ENCODE peak calls at places on chromosomes 12 and 14, in nine cellular contexts. E is RCC 7860; Z is H54; G is NCI-H2029 treated with DMSO at 0.1 percent for 48 hours; P is sciatic nerve; F is T-helper 9 cell; I is Right ventricle myocardium superior; H is stimulated activated CD4-positive, alpha-beta T cell treated with anti-CD3 and anti-CD28 coated beads, Interleukin-4, amount 100 ng/mL, for 24 hours; Q is activated CD4-positive, CD25-positive, alpha-beta regulatory T cell. M is an unnamed sample.

GRCh38 chr12:12735301-12735700 is 18.1 kb downstream of the CDKN1B start:
- DNase-seq in H (no peak), E (peak), Z (no peak), F (no peak), G (no peak), P (no peak), I (no peak), Q (no peak), M (no peak)

GRCh38 chr14:102835959-102836358 is 58.7 kb downstream of the TRAF3 start:
- DNase-seq in E (no peak), H (no peak), G (no peak), P (no peak), Q (no peak), I (no peak), Z (no peak), F (no peak), M (no peak)

GRCh38 chr14:51394391-51394790 is 154.3 kb downstream of the TMX1 start:
- DNase-seq in F (no peak), I (no peak), Q (no peak), Z (no peak), P (no peak), E (no peak), H (no peak), G (no peak), M (no peak)

GRCh38 chr12:108828774-108829173 is 28.6 kb downstream of the SSH1 start:
- DNase-seq in E (no peak), G (no peak), I (no peak), Z (peak), P (no peak), Q (no peak), F (no peak), H (no peak), M (no peak)

GRCh38 chr12:3536096-3536875 is 45.3 kb downstream of the PRMT8 start:
- DNase-seq in P (no peak), G (no peak), E (no peak), I (no peak), Q (no peak), F (no peak), Z (no peak), H (no peak), M (peak)

GRCh38 chr12:125142601-125143000 is 77.4 kb downstream of the AACS start:
- DNase-seq in E (no peak), Z (no peak), Q (no peak), P (no peak), H (no peak), G (no peak), I (no peak), F (no peak), M (no peak)

GRCh38 chr14:64760146-64760755 is 56.0 kb downstream of the PLEKHG3 start:
- DNase-seq in Z (peak), E (no peak), H (peak), G (no peak), F (peak), Q (no peak), P (no peak), I (peak), M (no peak)

GRCh38 chr12:28222081-28222700 is 31.9 kb downstream of the CCDC91 start:
- DNase-seq in E (no peak), G (no peak), H (peak), F (peak), Q (no peak), Z (no peak), I (no peak), P (no peak), M (no peak)

GRCh38 chr14:99821519-99822165 is 28.4 kb downstream of the EML1 start:
- DNase-seq in I (no peak), P (no peak), H (no peak), F (no peak), E (peak), Z (peak), G (peak), Q (no peak), M (no peak)

GRCh38 chr12:120971299-120972180 is 6.8 kb upstream of the HNF1A start:
- DNase-seq in I (no peak), P (no peak), Z (peak), F (no peak), G (peak), E (peak), Q (no peak), H (peak), M (no peak)

GRCh38 chr12:67813509-67813908 is 165.0 kb downstream of the DYRK2 start:
- DNase-seq in I (no peak), P (no peak), Z (no peak), G (no peak), Q (no peak), E (no peak), F (no peak), H (no peak), M (no peak)

GRCh38 chr14:102949062-102949800 is 26.8 kb downstream of the AMN start:
- DNase-seq in P (no peak), Z (no peak), I (peak), E (no peak), F (no peak), Q (no peak), H (peak), G (peak), M (no peak)

GRCh38 chr12:106455100-106455499 is 97.6 kb downstream of the POLR3B start:
- DNase-seq in F (no peak), I (no peak), E (no peak), H (no peak), Z (no peak), Q (no peak), P (no peak), G (no peak), M (no peak)

GRCh38 chr14:104426771-104427125 is 152.8 kb upstream of the C14orf180 start:
- DNase-seq in P (no peak), F (no peak), H (no peak), Q (no peak), Z (no peak), G (no peak), I (no peak), E (no peak), M (no peak)

GRCh38 chr14:102323102-102323501 is 3.6 kb downstream of the ZNF839 start:
- DNase-seq in P (peak), E (peak), Q (no peak), F (no peak), G (no peak), I (peak), H (peak), Z (peak), M (no peak)

GRCh38 chr14:99327458-99328250 is 55.7 kb upstream of the BCL11B start:
- DNase-seq in P (peak), F (no peak), Z (no peak), I (no peak), G (no peak), H (no peak), E (no peak), Q (no peak), M (peak)

GRCh38 chr14:103123634-103124500 is 606 bp downstream of the TNFAIP2 start:
- DNase-seq in P (peak), I (peak), Z (peak), F (no peak), E (peak), H (no peak), G (no peak), Q (no peak), M (no peak)

GRCh38 chr14:75845136-75845804 is 136.5 kb downstream of the TGFB3 start:
- DNase-seq in G (no peak), E (no peak), P (no peak), I (no peak), Z (no peak), Q (no peak), H (no peak), F (no peak), M (no peak)

GRCh38 chr12:108975024-108975593 is 45.8 kb downstream of the SVOP start:
- DNase-seq in H (no peak), G (no peak), P (no peak), I (no peak), Z (no peak), E (no peak), F (no peak), Q (no peak), M (no peak)

GRCh38 chr14:74577247-74577947 is 34.6 kb downstream of the LTBP2 start:
- DNase-seq in G (no peak), F (no peak), Z (no peak), I (peak), Q (no peak), H (no peak), P (no peak), E (no peak), M (no peak)

GRCh38 chr12:103852498-103852992 is 11.5 kb upstream of the NT5DC3 start:
- DNase-seq in G (peak), Q (no peak), F (no peak), I (no peak), Z (no peak), H (no peak), E (peak), P (no peak), M (no peak)

GRCh38 chr12:8590842-8591545 is 21.7 kb downstream of the AICDA start:
- DNase-seq in Q (no peak), I (no peak), E (no peak), P (no peak), G (no peak), F (no peak), Z (no peak), H (no peak), M (no peak)

GRCh38 chr12:25521625-25522256 is 31.3 kb downstream of the LMNTD1 start:
- DNase-seq in P (no peak), I (no peak), H (no peak), E (no peak), Z (no peak), G (no peak), F (no peak), Q (no peak), M (no peak)

GRCh38 chr14:79136437-79137430 is 966.6 kb downstream of the NRXN3 start:
- DNase-seq in E (no peak), F (no peak), Z (no peak), G (no peak), P (no peak), Q (no peak), H (no peak), I (no peak), M (no peak)

GRCh38 chr12:104399750-104400612 is 56.8 kb upstream of the CHST11 start:
- DNase-seq in I (no peak), E (no peak), H (no peak), Z (no peak), P (no peak), Q (no peak), F (no peak), G (no peak), M (no peak)

GRCh38 chr12:101697197-101697929 is at the start of gene CHPT1:
- DNase-seq in Z (peak), I (peak), P (peak), Q (peak), E (peak), F (peak), G (no peak), H (peak), M (peak)

GRCh38 chr12:92886131-92886530 is 43.0 kb downstream of the EEA1 start:
- DNase-seq in Q (no peak), H (no peak), F (no peak), G (no peak), P (no peak), Z (no peak), I (no peak), E (no peak), M (no peak)

GRCh38 chr12:89227774-89228173 is 124.5 kb downstream of the DUSP6 start:
- DNase-seq in Z (no peak), I (no peak), P (no peak), G (no peak), F (no peak), E (no peak), H (no peak), Q (no peak), M (no peak)

GRCh38 chr12:578743-579449 is 84.3 kb downstream of the NINJ2 start:
- DNase-seq in Q (no peak), P (no peak), F (no peak), H (no peak), Z (no peak), I (no peak), G (no peak), E (no peak), M (peak)

GRCh38 chr12:131621701-131622421 is 89.0 kb upstream of the SFSWAP start:
- DNase-seq in G (no peak), Q (no peak), I (no peak), H (no peak), E (no peak), F (no peak), Z (no peak), P (peak), M (no peak)

GRCh38 chr12:80830533-80831088 is 107.1 kb downstream of the LIN7A start:
- DNase-seq in Q (no peak), G (no peak), P (no peak), Z (no peak), H (no peak), F (no peak), I (no peak), E (no peak), M (no peak)

GRCh38 chr14:105485720-105486332 is 860 bp upstream of the CRIP1 start:
- DNase-seq in E (no peak), Z (no peak), H (peak), F (peak), Q (peak), I (peak), P (no peak), G (no peak), M (no peak)

GRCh38 chr12:122399592-122400373 is 22.7 kb downstream of the CLIP1 start:
- DNase-seq in G (peak), P (peak), I (peak), E (peak), Q (peak), H (peak), Z (no peak), F (peak), M (no peak)

GRCh38 chr14:23573384-23573783 is 5.2 kb downstream of the JPH4 start:
- DNase-seq in Z (no peak), I (no peak), P (no peak), E (no peak), H (no peak), Q (no peak), F (no peak), G (no peak), M (peak)

GRCh38 chr12:118641249-118641648 is 264.9 kb downstream of the SUDS3 start:
- DNase-seq in P (no peak), G (no peak), I (no peak), H (no peak), E (no peak), Q (no peak), Z (no peak), F (no peak), M (no peak)

GRCh38 chr14:69957986-69958385 is 78.8 kb downstream of the SMOC1 start:
- DNase-seq in I (no peak), P (no peak), F (no peak), Z (no peak), Q (no peak), E (no peak), G (no peak), H (no peak), M (no peak)

GRCh38 chr14:22689186-22689585 is 45.0 kb upstream of the OR6J1 start:
- DNase-seq in Z (peak), G (no peak), F (no peak), P (no peak), E (peak), H (peak), I (no peak), Q (no peak), M (no peak)

GRCh38 chr14:67999290-67999689 is 179.7 kb downstream of the RAD51B start:
- DNase-seq in E (no peak), H (no peak), Q (no peak), F (no peak), I (no peak), Z (no peak), G (no peak), P (no peak), M (no peak)